ENCODE peak calls at places on chromosomes 1 and 21, in eight cellular contexts. Y is psoas muscle, Q is brain microvascular endothelial cell, A is A673, P is mesenchymal stem cell, S is PC-3, W is prostate gland, I is GM23338. V is an unnamed sample.

GRCh38 chr1:31523769-31524168 is 52.5 kb upstream of the TINAGL1 start:
- DNase-seq in Y (peak; percentile 54), Q (no peak), A (no peak), P (peak; percentile 8), S (no peak), W (no peak), I (no peak), V (no peak)

GRCh38 chr1:81799939-81800740 is 594 bp upstream of the ADGRL2 start:
- DNase-seq in Y (peak; percentile 71), Q (peak; percentile 64), A (peak; percentile 55), P (peak; percentile 90), S (no peak), W (peak; percentile 64), I (peak; percentile 89), V (no peak)

GRCh38 chr1:54377040-54377691 is 29.0 kb downstream of the SSBP3 start:
- DNase-seq in Y (no peak), Q (no peak), A (no peak), P (peak; percentile 39), S (no peak), W (no peak), I (no peak), V (no peak)

GRCh38 chr1:78440381-78440793 is 50.4 kb upstream of the PTGFR start:
- DNase-seq in Y (no peak), Q (no peak), A (no peak), P (no peak), S (peak; percentile 80), W (no peak), I (no peak), V (no peak)

GRCh38 chr1:205374205-205375078 is 17.7 kb upstream of the KLHDC8A start:
- DNase-seq in Y (no peak), Q (peak; percentile 76), A (no peak), P (peak; percentile 67), S (peak; percentile 91), W (no peak), I (no peak), V (peak; percentile 56)

GRCh38 chr1:193187114-193187513 is 701 bp upstream of the B3GALT2 start:
- DNase-seq in Y (no peak), Q (no peak), A (no peak), P (no peak), S (no peak), W (no peak), I (no peak), V (no peak)

GRCh38 chr1:23214640-23215039 is 2.7 kb downstream of the HTR1D start:
- DNase-seq in Y (no peak), Q (no peak), A (no peak), P (no peak), S (peak; percentile 17), W (no peak), I (no peak), V (no peak)

GRCh38 chr1:234724517-234725176 is 114.7 kb upstream of the IRF2BP2 start:
- DNase-seq in Y (peak; percentile 84), Q (no peak), A (no peak), P (no peak), S (no peak), W (no peak), I (no peak), V (no peak)

GRCh38 chr1:38941527-38942019 is at the start of gene RHBDL2:
- DNase-seq in Y (peak; percentile 72), Q (no peak), A (no peak), P (no peak), S (peak; percentile 85), W (peak; percentile 82), I (peak; percentile 32), V (no peak)

GRCh38 chr21:16420086-16420724 is 690.4 kb downstream of the USP25 start:
- DNase-seq in Y (peak; percentile 61), Q (peak; percentile 16), A (peak; percentile 24), P (peak; percentile 2), S (no peak), W (peak; percentile 67), I (no peak), V (peak; percentile 10)

GRCh38 chr1:33328817-33329216 is 7.9 kb upstream of the A3GALT2 start:
- DNase-seq in Y (no peak), Q (no peak), A (no peak), P (no peak), S (no peak), W (no peak), I (no peak), V (no peak)

GRCh38 chr1:31786366-31787060 is 22.4 kb upstream of the ADGRB2 start:
- DNase-seq in Y (peak; percentile 42), Q (no peak), A (no peak), P (no peak), S (no peak), W (no peak), I (no peak), V (no peak)

GRCh38 chr21:28781602-28782274 is 210.9 kb downstream of the LTN1 start:
- DNase-seq in Y (no peak), Q (peak; percentile 44), A (peak; percentile 46), P (peak; percentile 30), S (peak; percentile 72), W (no peak), I (peak; percentile 51), V (no peak)

GRCh38 chr21:35316933-35317332 is 267.8 kb upstream of the RUNX1 start:
- DNase-seq in Y (no peak), Q (peak; percentile 92), A (no peak), P (peak; percentile 74), S (no peak), W (no peak), I (no peak), V (no peak)

GRCh38 chr1:202723708-202724107 is 13.5 kb upstream of the SYT2 start:
- DNase-seq in Y (no peak), Q (no peak), A (no peak), P (no peak), S (no peak), W (no peak), I (no peak), V (no peak)

GRCh38 chr1:198556969-198557368 is 16.5 kb upstream of the ATP6V1G3 start:
- DNase-seq in Y (no peak), Q (no peak), A (peak; percentile 11), P (no peak), S (no peak), W (no peak), I (no peak), V (no peak)

GRCh38 chr1:14614326-14614725 is 15.8 kb downstream of the KAZN start:
- DNase-seq in Y (no peak), Q (no peak), A (no peak), P (no peak), S (no peak), W (no peak), I (no peak), V (no peak)

GRCh38 chr1:241265428-241265827 is 91.6 kb downstream of the RGS7 start:
- DNase-seq in Y (no peak), Q (no peak), A (no peak), P (no peak), S (peak; percentile 94), W (no peak), I (no peak), V (no peak)

GRCh38 chr1:32406629-32407111 is 12.4 kb upstream of the BSDC1 start:
- DNase-seq in Y (no peak), Q (no peak), A (no peak), P (no peak), S (peak; percentile 63), W (no peak), I (no peak), V (no peak)

GRCh38 chr1:208027861-208028260 is 116.9 kb upstream of the CD34 start:
- DNase-seq in Y (no peak), Q (no peak), A (no peak), P (no peak), S (no peak), W (no peak), I (no peak), V (no peak)

GRCh38 chr1:155139895-155140629 is at the start of gene DPM3:
- DNase-seq in Y (peak; percentile 95), Q (peak; percentile 68), A (peak; percentile 93), P (peak; percentile 86), S (peak; percentile 88), W (peak; percentile 91), I (peak; percentile 96), V (no peak)

DNA sequence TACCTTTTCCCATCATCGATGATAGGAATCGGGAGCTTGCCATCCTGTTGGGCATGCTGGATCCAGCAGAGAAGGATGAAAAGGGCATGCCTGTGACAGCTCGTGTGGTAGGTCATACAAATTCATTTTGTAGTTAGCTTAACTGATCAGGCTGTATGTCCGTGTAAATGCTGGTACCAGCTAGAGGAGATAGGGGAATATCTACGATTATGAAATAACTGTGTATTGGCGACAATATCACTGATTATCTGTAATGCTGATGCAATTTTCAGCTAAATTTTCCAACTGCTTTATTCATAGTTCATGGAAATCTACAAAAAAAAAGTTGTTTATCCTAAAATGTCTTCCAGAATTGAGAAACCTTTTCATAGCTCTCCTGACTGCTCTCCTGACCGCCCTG is 8.3 kb downstream of the PRDX6 start:
- DNase-seq in Y (no peak), Q (no peak), A (no peak), P (no peak), S (no peak), W (no peak), I (no peak), V (no peak)
- H3K36me3 ChIP-seq in Y (peaks cover 40% of the 10 kb centered on the region), Q (peaks cover 77% of the 10 kb centered on the region), A (peaks cover 87% of the 10 kb centered on the region), P (peaks cover 18% of the 10 kb centered on the region), S (peaks cover 89% of the 10 kb centered on the region), W (peaks cover 27% of the 10 kb centered on the region), I (peaks cover 77% of the 10 kb centered on the region), V (peaks cover 3% of the 10 kb centered on the region)

DNA sequence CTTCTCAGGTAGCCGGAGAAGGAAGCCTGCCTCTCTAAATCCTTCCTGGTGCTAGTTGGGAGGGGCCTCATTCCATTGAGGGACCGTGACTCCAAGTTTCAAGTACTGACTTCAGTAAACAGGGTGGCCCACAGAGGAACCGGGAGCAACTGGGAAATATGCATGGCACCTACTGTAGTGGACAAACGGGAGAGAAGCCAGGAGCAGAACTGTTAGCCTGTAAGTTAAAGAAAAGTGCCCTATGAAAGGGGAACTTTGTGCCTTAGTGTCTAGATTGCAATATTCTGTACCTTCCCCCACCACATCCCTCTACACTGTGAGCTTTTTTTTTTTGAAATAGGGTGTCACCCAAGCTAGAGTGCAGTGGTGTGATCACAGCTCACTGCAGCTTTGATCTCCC is 33.2 kb upstream of the KANK4 start:
- DNase-seq in Y (no peak), Q (no peak), A (no peak), P (no peak), S (no peak), W (no peak), I (no peak), V (no peak)
- H3K36me3 ChIP-seq in Y (no peaks in the 10 kb centered on the region), Q (no peaks in the 10 kb centered on the region), A (no peaks in the 10 kb centered on the region), P (no peaks in the 10 kb centered on the region), S (no peaks in the 10 kb centered on the region), W (no peaks in the 10 kb centered on the region), I (no peaks in the 10 kb centered on the region), V (no peaks in the 10 kb centered on the region)

GRCh38 chr21:46493828-46494227 is 35.1 kb downstream of the DIP2A start:
- DNase-seq in Y (no peak), Q (no peak), A (no peak), P (no peak), S (no peak), W (no peak), I (no peak), V (no peak)
- H3K36me3 ChIP-seq in Y (peaks cover 8% of the 10 kb centered on the region), Q (peaks cover 7% of the 10 kb centered on the region), A (peaks cover 18% of the 10 kb centered on the region), P (peaks cover 39% of the 10 kb centered on the region), S (peaks cover 33% of the 10 kb centered on the region), W (peaks cover 6% of the 10 kb centered on the region), I (peaks cover 14% of the 10 kb centered on the region), V (no peaks in the 10 kb centered on the region)

DNA sequence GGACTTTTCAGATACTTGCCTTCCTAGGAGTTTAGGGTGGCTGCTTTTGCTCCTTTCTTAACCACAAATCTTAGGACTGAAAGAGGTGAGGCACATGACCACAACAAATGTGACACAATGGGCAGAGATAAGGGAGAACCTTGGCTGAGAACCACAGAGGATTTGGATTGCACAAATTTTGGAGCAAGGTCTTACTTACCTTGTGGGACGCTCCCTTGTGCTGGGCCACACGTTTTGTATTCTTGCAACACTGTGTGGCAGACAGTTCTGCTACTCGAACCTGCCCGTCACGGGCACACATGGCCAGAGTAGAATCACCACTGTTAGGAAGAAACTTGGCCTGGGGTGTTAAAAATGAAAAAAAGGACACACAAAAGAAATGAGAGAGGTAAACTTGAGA is 23.9 kb downstream of the DCAF8 start:
- DNase-seq in Y (no peak), Q (no peak), A (no peak), P (no peak), S (no peak), W (no peak), I (no peak), V (no peak)
- H3K36me3 ChIP-seq in Y (peaks cover 2% of the 10 kb centered on the region), Q (peaks cover 48% of the 10 kb centered on the region), A (peaks cover 77% of the 10 kb centered on the region), P (peaks cover 22% of the 10 kb centered on the region), S (peaks cover 55% of the 10 kb centered on the region), W (peaks cover 11% of the 10 kb centered on the region), I (peaks cover 52% of the 10 kb centered on the region), V (peaks cover 1% of the 10 kb centered on the region)

V was measured in kidney epithelial cell.